ENCODE peak calls at places on chromosome 13, in four cellular contexts. K, I, S and H are unnamed samples.

GRCh38 chr13:28140433-28141125 is 2.2 kb downstream of the PAN3 start:
- DNase-seq in K (no peak), I (no peak), S (peak), H (no peak)

GRCh38 chr13:47679391-47679790 is 321.7 kb downstream of the SUCLA2 start:
- DNase-seq in S (no peak), I (no peak), K (no peak), H (no peak)

GRCh38 chr13:98483636-98484288 is 93.1 kb downstream of the STK24 start:
- DNase-seq in S (no peak), I (no peak), K (no peak), H (no peak)

GRCh38 chr13:27261376-27261775 is 9.3 kb upstream of the RASL11A start:
- DNase-seq in I (no peak), S (no peak), K (no peak), H (no peak)

GRCh38 chr13:85864963-85865530 is 65.8 kb upstream of the SLITRK6 start:
- DNase-seq in K (no peak), I (no peak), S (peak), H (peak)

GRCh38 chr13:65292488-65292901 is 1937.6 kb downstream of the PCDH9 start:
- DNase-seq in S (no peak), K (no peak), I (no peak), H (no peak)

GRCh38 chr13:31896427-31896826 is 135.1 kb upstream of the FRY start:
- DNase-seq in I (no peak), S (no peak), K (no peak), H (no peak)

GRCh38 chr13:32824061-32824460 is 192.2 kb upstream of the KL start:
- DNase-seq in I (no peak), K (no peak), S (no peak), H (no peak)

GRCh38 chr13:95087746-95088305 is 213.4 kb downstream of the ABCC4 start:
- DNase-seq in S (no peak), K (no peak), I (no peak), H (no peak)

GRCh38 chr13:110640591-110641029 is 25.3 kb downstream of the NAXD start:
- DNase-seq in S (no peak), K (no peak), I (no peak), H (no peak)

GRCh38 chr13:30607908-30608307 is 9.8 kb upstream of the USPL1 start:
- DNase-seq in I (no peak), K (no peak), S (no peak), H (no peak)

GRCh38 chr13:25971077-25971476 is 80.7 kb downstream of the SHISA2 start:
- DNase-seq in S (no peak), I (no peak), K (no peak), H (no peak)

GRCh38 chr13:47945738-47946137 is 55.3 kb downstream of the SUCLA2 start:
- DNase-seq in I (no peak), K (no peak), S (no peak), H (no peak)

GRCh38 chr13:32224916-32225315 is 90.2 kb downstream of the ZAR1L start:
- DNase-seq in K (no peak), S (no peak), I (no peak), H (no peak)

GRCh38 chr13:83184819-83185218 is 697.5 kb downstream of the SLITRK1 start:
- DNase-seq in K (no peak), I (no peak), S (no peak), H (no peak)

GRCh38 chr13:102999498-102999897 is 66.7 kb downstream of the SLC10A2 start:
- DNase-seq in K (no peak), I (no peak), S (no peak), H (no peak)

GRCh38 chr13:97141564-97142005 is 80.5 kb upstream of the MBNL2 start:
- DNase-seq in K (peak), I (peak), S (peak), H (peak)

GRCh38 chr13:69857188-69857821 is 250.3 kb upstream of the ATXN8OS start:
- DNase-seq in K (no peak), I (no peak), S (no peak), H (no peak)

GRCh38 chr13:28953714-28954113 is 133.6 kb downstream of the MTUS2 start:
- DNase-seq in K (no peak), S (no peak), I (no peak), H (no peak)

GRCh38 chr13:33003458-33004019 is 12.7 kb upstream of the KL start:
- DNase-seq in I (no peak), K (no peak), S (no peak), H (no peak)

GRCh38 chr13:112849500-112849899 is 119.5 kb upstream of the MCF2L start:
- DNase-seq in S (no peak), I (no peak), K (no peak), H (no peak)

GRCh38 chr13:25111557-25111956 is 15.6 kb downstream of the PABPC3 start:
- DNase-seq in S (no peak), I (no peak), K (no peak), H (no peak)

GRCh38 chr13:68727165-68727564 is 1380.5 kb upstream of the ATXN8OS start:
- DNase-seq in I (no peak), K (no peak), S (no peak), H (no peak)

GRCh38 chr13:34247596-34247995 is 429.6 kb downstream of the RFC3 start:
- DNase-seq in K (no peak), I (no peak), S (no peak), H (no peak)

GRCh38 chr13:51636349-51636890 is 52.2 kb downstream of the WDFY2 start:
- DNase-seq in S (no peak), K (no peak), I (no peak), H (no peak)

GRCh38 chr13:51715613-51716012 is 88.3 kb downstream of the DHRS12 start:
- DNase-seq in S (no peak), I (no peak), K (no peak), H (no peak)

GRCh38 chr13:31072041-31072440 is 89.7 kb downstream of the HSPH1 start:
- DNase-seq in K (no peak), S (no peak), I (no peak), H (no peak)

GRCh38 chr13:106471957-106472543 is 63.4 kb downstream of the EFNB2 start:
- DNase-seq in S (peak), K (peak), I (no peak), H (no peak)

GRCh38 chr13:111602874-111603273 is 282.4 kb downstream of the TEX29 start:
- DNase-seq in S (no peak), I (no peak), K (no peak), H (no peak)

GRCh38 chr13:84137292-84137691 is 255.0 kb upstream of the SLITRK1 start:
- DNase-seq in I (no peak), K (no peak), S (no peak), H (no peak)

GRCh38 chr13:95256086-95256485 is 45.2 kb downstream of the ABCC4 start:
- DNase-seq in S (no peak), I (no peak), K (no peak), H (no peak)

GRCh38 chr13:98206946-98207345 is 29.9 kb upstream of the RNF113B start:
- DNase-seq in I (no peak), S (no peak), K (no peak), H (no peak)

GRCh38 chr13:28489536-28489935 is 5.4 kb downstream of the FLT1 start:
- DNase-seq in I (no peak), S (no peak), K (no peak), H (no peak)

GRCh38 chr13:51906581-51906980 is 44.8 kb downstream of the CCDC70 start:
- DNase-seq in K (no peak), I (no peak), S (no peak), H (no peak)

GRCh38 chr13:109787135-109787954 is 962 bp upstream of the IRS2 start:
- DNase-seq in I (peak), K (peak), S (peak), H (peak)

GRCh38 chr13:25085125-25085742 is 10.7 kb upstream of the PABPC3 start:
- DNase-seq in S (peak), I (no peak), K (peak), H (peak)

GRCh38 chr13:87128006-87128405 is 543.2 kb upstream of the SLITRK5 start:
- DNase-seq in I (no peak), K (no peak), S (peak), H (no peak)

GRCh38 chr13:32734511-32734910 is 148.3 kb downstream of the PDS5B start:
- DNase-seq in I (no peak), K (no peak), S (no peak), H (no peak)

GRCh38 chr13:38496956-38497355 is 147.3 kb downstream of the UFM1 start:
- DNase-seq in S (no peak), I (no peak), K (no peak), H (no peak)

GRCh38 chr13:50463662-50464061 is 379.8 kb downstream of the DLEU7 start:
- DNase-seq in K (no peak), S (no peak), I (no peak), H (no peak)

DNA sequence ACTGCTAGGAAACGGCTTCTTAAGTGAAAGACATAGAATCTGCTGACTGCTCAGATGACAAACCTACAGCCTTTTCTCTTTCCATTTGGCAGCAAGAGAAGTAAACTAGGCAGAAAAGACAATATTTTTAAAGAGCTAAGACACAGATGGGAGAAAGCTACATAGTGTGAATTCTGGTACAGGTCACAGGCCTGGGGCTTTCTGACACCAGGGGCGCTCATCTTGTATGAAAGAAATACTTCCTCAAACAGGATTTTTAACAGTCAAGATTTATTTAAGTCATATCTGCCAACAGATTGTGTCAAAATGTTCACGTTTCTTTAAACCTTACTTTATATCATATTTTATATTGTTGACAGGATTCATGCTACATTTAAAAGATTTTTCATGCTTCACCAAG is 78.4 kb downstream of the MIPEP start:
- DNase-seq in I (no peak), K (no peak), S (peak), H (no peak)
- TF ChIP-seq CTCF in I (peak), K (no peak), S (no peak), H (no peak)

GRCh38 chr13:54162069-54162468 is 1133.5 kb downstream of the OLFM4 start:
- DNase-seq in I (no peak), K (no peak), S (no peak), H (no peak)
- TF ChIP-seq CTCF in I (peak), K (no peak), S (no peak), H (peak)

DNA sequence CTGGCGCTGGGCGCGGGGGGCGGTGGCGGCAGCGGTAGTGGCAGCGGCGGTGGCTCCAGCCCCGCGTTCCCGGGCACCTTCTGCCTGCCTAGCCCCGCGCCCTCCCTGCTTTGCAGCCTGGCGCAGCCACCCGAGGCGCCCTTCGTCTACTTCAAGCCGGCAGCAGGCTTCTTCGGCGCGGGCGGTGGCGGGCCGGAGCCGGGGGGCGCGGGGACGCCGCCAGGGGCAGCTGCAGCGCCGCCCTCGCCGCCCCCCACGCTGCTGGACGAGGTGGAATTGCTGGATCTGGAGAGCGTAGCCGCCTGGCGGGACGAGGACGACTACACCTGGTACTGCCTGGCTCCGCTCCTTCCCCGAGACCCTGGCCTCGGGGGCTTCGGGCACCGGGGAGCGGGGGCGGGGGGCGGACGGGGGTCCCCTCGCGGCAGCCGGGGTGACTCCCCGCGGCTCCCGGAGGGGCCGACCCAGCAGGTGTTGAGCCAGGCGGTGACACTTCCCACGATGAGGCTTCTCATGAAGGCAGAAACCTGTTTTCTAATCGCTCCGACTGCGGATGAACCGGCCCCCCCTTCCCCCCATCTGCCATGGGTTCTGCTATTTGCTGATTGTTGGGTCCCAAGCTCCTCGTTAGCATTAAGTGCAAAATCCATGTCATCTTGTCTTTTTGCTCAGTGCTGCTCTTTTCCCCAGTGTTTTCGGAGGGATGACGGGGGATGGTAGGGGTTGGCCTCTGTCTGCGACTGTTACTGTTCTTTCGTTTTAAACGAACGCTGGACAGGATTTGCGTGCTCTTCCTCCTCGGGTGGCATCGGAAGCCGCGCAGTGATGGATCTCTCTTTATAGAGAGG is 948 bp downstream of the SLAIN1 start:
- DNase-seq in I (peak), K (peak), S (peak), H (peak)
- TF ChIP-seq CTCF in I (peak), K (no peak), S (no peak), H (no peak)

DNA sequence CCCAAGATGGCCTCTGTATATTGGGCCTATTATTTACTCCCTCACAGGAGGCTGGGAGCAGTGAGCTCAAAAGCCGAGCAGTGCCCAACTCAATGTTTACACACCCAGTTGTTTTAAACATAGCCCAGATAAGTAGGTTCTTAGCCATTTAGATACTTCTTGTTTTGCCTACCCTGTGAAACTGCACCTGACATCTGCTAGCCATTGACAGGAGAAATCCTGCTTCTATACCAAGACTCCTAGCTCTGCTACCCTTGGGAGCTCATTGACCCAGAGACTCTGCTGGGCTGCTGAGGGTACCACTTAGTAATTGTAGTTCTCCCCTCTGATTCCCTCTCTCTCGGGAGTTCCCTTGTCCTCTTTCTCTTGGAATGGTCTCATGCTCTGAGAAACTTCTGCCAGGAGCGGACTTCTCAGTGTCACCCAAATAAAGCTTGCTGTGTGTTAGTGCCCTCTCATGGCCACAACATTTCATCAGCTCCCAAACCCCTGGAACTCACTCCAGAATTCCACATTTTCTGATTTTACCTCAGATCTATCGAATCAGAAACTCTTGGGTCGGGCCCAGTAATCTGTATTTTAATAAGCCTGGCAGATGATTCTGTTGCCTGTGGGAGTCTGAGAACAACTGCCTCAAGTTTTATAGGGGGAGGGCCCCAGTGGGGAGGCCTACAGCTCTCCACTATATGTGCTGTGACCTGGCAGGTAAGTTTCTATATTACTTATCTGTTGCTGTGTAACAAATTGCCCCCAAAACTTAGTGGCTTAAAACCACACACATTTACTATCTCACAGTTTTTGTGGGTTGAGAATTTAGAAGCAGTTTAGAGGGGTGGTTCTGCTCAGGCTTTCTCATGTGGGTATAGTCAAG is 221.1 kb downstream of the TDRD3 start:
- DNase-seq in I (no peak), S (peak), K (no peak), H (peak)
- TF ChIP-seq CTCF in I (peak), S (no peak), K (no peak), H (no peak)

DNA sequence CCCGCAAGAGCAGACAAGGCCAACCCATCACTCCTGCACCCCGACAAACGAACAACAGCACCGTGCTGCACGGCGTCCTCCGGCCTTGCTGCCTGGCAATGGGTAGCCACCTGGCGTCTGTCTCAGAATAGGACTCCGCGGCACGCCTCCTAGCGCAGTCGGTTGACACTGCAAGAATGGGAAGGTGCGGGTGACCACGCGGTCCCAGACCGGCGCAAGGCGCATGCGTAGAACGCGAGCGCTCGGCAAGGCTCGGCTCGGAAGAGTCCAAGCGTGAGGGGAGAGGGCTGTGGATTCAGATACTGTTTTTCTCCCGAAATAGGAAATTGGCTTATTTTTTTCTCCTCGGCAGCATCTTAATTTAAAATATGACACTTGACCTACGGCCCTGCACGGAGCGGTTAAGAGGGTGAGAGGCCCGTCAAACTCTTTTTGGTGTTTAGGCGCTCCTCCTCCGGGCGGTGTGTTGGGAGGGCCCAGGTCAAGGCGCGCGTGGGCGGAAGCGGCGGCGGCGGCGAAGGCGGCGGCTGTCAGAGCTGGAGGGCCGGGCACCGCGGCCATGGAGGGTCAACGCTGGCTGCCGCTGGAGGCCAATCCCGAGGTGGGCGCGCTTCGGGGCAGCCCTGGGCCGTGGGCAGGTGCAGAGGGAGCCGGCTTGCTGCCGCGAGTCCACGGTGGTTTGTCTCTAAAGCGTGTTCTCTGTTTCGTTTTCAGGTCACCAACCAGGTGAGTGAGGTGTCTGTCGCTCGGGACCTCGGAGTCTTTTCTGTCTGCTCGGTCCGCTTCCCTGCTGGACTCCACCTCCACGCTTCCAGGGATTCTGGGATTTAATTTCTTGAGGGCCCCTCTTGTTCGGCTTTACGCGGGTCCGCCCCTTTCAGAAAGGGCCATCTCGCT is at the start of gene UCHL3:
- DNase-seq in I (peak), K (peak), S (peak), H (peak)
- TF ChIP-seq CTCF in I (peak), K (peak), S (peak), H (peak)

DNA sequence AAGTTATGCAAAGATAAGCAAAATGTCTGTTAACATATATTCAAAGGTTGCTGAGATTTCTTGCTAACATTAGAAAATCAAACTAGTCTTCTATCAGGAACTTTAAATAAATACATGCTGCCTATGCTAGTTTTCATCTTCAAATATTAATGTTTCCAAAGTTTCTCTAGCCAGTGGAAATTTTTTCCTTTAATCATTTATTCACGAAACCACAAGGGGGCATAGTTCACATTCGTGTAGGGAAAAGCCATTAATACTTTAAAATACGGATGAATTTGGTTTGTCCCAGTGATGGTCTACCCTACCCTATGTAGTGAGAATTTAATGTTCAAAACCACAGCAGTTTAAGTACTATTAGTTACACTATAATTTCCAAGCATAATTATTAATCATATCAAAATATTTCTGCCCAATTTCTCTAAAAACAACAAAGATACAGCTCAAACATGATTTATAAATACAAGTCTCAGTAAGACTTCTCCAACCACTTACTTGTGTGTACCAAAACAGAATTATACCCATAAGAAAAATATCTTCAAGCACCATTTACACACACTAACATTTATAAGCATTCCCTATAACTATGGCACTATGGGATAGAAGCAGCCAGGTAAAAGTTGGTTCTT is 16.2 kb downstream of the NUFIP1 start:
- DNase-seq in K (no peak), I (no peak), S (no peak), H (no peak)
- TF ChIP-seq CTCF in K (peak), I (peak), S (peak), H (peak)

GRCh38 chr13:75353786-75354193 is 128.2 kb downstream of the TBC1D4 start:
- DNase-seq in I (no peak), S (no peak), K (no peak), H (no peak)
- TF ChIP-seq CTCF in I (no peak), S (no peak), K (no peak), H (no peak)